ENCODE peak calls at places on chromosomes 1 and 21, in ten cellular contexts. C is NCI-H1694; P is nephron progenitor cell; K is BE2C; A is stimulated activated naive B cell treated with anti-CD40 and anti-IgM and Interleukin-4, amounts not matched to agents 10 μg/mL and 1 μg/mL and 100 μg/mL, for 72 hours; X is T-helper 17 cell; Z is stimulated activated CD8-positive, alpha-beta memory T cell treated with anti-CD3 and anti-CD28 coated beads, Interleukin-4, amount 100 ng/mL, for 48 hours; R is activated effector memory CD4-positive, alpha-beta T cell treated with anti-CD3 and anti-CD28 coated beads, Interleukin-2, amount 50 U/mL, for 16 hours; B is NCI-H345; D is iPS DF 19.7. G is an unnamed sample.

GRCh38 chr1:234533975-234534876 is 55.2 kb upstream of the TARBP1 start:
- DNase-seq in C (peak), P (no peak), K (peak), A (no peak), X (no peak), Z (no peak), R (peak), B (peak), D (no peak), G (peak)

GRCh38 chr1:220879090-220879508 is at the start of gene HLX:
- DNase-seq in C (no peak), P (peak), K (peak), A (peak), X (no peak), Z (peak), R (no peak), B (no peak), D (no peak), G (no peak)

GRCh38 chr1:97093742-97094141 is 372.2 kb downstream of the PTBP2 start:
- DNase-seq in C (no peak), P (no peak), K (no peak), A (no peak), X (no peak), Z (no peak), R (no peak), B (no peak), D (no peak), G (no peak)

GRCh38 chr21:39984613-39985012 is 117.4 kb downstream of the PCP4 start:
- DNase-seq in C (no peak), P (no peak), K (no peak), A (no peak), X (no peak), Z (no peak), R (no peak), B (no peak), D (no peak), G (no peak)

GRCh38 chr21:26096494-26096893 is 74.1 kb downstream of the APP start:
- DNase-seq in C (no peak), P (no peak), K (no peak), A (no peak), X (no peak), Z (no peak), R (no peak), B (no peak), D (no peak), G (no peak)

GRCh38 chr1:150161747-150162581 is 12.2 kb downstream of the PLEKHO1 start:
- DNase-seq in C (no peak), P (no peak), K (no peak), A (no peak), X (no peak), Z (no peak), R (no peak), B (no peak), D (no peak), G (no peak)

GRCh38 chr1:64980745-64981601 is 14.6 kb upstream of the JAK1 start:
- DNase-seq in C (no peak), P (no peak), K (no peak), A (no peak), X (no peak), Z (no peak), R (no peak), B (no peak), D (no peak), G (no peak)

GRCh38 chr1:192485692-192486436 is 89.7 kb upstream of the RGS1 start:
- DNase-seq in C (no peak), P (no peak), K (no peak), A (no peak), X (no peak), Z (no peak), R (no peak), B (no peak), D (no peak), G (no peak)

GRCh38 chr21:26832513-26832912 is 12.7 kb downstream of the ADAMTS1 start:
- DNase-seq in C (no peak), P (no peak), K (no peak), A (no peak), X (no peak), Z (no peak), R (no peak), B (no peak), D (no peak), G (no peak)

GRCh38 chr1:219938706-219939105 is 10.3 kb upstream of the SLC30A10 start:
- DNase-seq in C (no peak), P (peak), K (no peak), A (no peak), X (no peak), Z (no peak), R (no peak), B (no peak), D (no peak), G (no peak)

GRCh38 chr1:208078752-208079151 is 165.4 kb downstream of the PLXNA2 start:
- DNase-seq in C (no peak), P (no peak), K (no peak), A (no peak), X (no peak), Z (no peak), R (no peak), B (no peak), D (no peak), G (no peak)